ENCODE peak calls at places on chromosomes 7 and 10, in ten cellular contexts. M, G, T, S, U, P, L, H, K and N are unnamed samples.

GRCh38 chr7:921071-921461 is 33.4 kb downstream of the ADAP1 start:
- DNase-seq in U (no peak), K (no peak), T (no peak), M (no peak), G (no peak), P (no peak), L (no peak), S (peak), H (no peak), N (no peak)

GRCh38 chr7:37666026-37666780 is 17.4 kb upstream of the GPR141 start:
- DNase-seq in K (no peak), T (peak), L (no peak), P (no peak), G (peak), S (no peak), H (no peak), M (no peak), U (no peak), N (no peak)

GRCh38 chr7:8295638-8296361 is 33.8 kb upstream of the ICA1 start:
- DNase-seq in G (peak), K (peak), H (no peak), U (peak), T (peak), L (peak), S (no peak), P (peak), M (peak), N (peak)

GRCh38 chr7:14900051-14900450 is 2.5 kb downstream of the DGKB start:
- DNase-seq in S (no peak), K (no peak), T (no peak), H (no peak), U (no peak), M (no peak), P (no peak), G (peak), L (no peak), N (no peak)

GRCh38 chr7:41881313-41882130 is 178.6 kb upstream of the INHBA start:
- DNase-seq in L (no peak), T (no peak), S (peak), P (peak), H (no peak), K (peak), G (peak), U (no peak), M (peak), N (peak)

GRCh38 chr7:143046334-143046935 is 5.7 kb upstream of the OR6V1 start:
- DNase-seq in S (no peak), K (no peak), M (no peak), U (peak), H (no peak), P (no peak), G (no peak), L (no peak), T (no peak), N (no peak)

GRCh38 chr10:50421026-50421719 is 169.9 kb upstream of the ASAH2 start:
- DNase-seq in T (peak), H (no peak), U (peak), S (peak), G (peak), K (no peak), L (peak), P (peak), M (no peak), N (peak)

GRCh38 chr10:118531105-118531851 is 64.2 kb downstream of the PRLHR start:
- DNase-seq in T (no peak), U (no peak), K (no peak), S (no peak), L (no peak), H (no peak), M (no peak), G (no peak), P (no peak), N (no peak)

GRCh38 chr7:27910341-27910740 is 170.4 kb downstream of the TAX1BP1 start:
- DNase-seq in P (no peak), U (no peak), G (no peak), M (no peak), K (no peak), L (peak), T (no peak), H (peak), S (no peak), N (no peak)

GRCh38 chr7:7956531-7957221 is 11.9 kb upstream of the GLCCI1 start:
- DNase-seq in M (no peak), T (no peak), H (no peak), K (no peak), G (peak), P (no peak), U (no peak), L (no peak), S (no peak), N (no peak)

GRCh38 chr7:128404826-128405344 is 4.9 kb downstream of the IMPDH1 start:
- DNase-seq in S (no peak), P (no peak), T (no peak), L (peak), K (no peak), U (no peak), G (no peak), M (no peak), H (no peak), N (no peak)

GRCh38 chr10:86945361-86946214 is 11.8 kb downstream of the MMRN2 start:
- DNase-seq in T (no peak), S (no peak), K (no peak), P (peak), U (peak), L (peak), M (no peak), G (no peak), H (no peak), N (no peak)

GRCh38 chr10:133277993-133278576 is 1.4 kb upstream of the ADAM8 start:
- DNase-seq in T (no peak), U (peak), M (no peak), H (no peak), L (no peak), S (no peak), P (no peak), K (no peak), G (no peak), N (no peak)

GRCh38 chr7:100176096-100176835 is 915 bp downstream of the GPC2 start:
- DNase-seq in S (no peak), P (no peak), L (no peak), M (no peak), K (no peak), T (no peak), G (no peak), U (no peak), H (no peak), N (no peak)

GRCh38 chr7:156475666-156476065 is 164.9 kb upstream of the RNF32 start:
- DNase-seq in M (no peak), P (no peak), H (no peak), T (peak), S (no peak), U (peak), G (peak), L (peak), K (no peak), N (no peak)

GRCh38 chr10:24255907-24256306 is 47.0 kb downstream of the KIAA1217 start:
- DNase-seq in P (no peak), L (peak), U (no peak), G (peak), T (no peak), S (no peak), H (no peak), M (no peak), K (no peak), N (no peak)

GRCh38 chr7:7565746-7566650 is 686 bp upstream of the MIOS start:
- DNase-seq in H (no peak), S (no peak), P (no peak), T (peak), M (no peak), L (peak), U (peak), G (no peak), K (no peak), N (no peak)

GRCh38 chr10:102753724-102754123 is 10.0 kb downstream of the WBP1L start:
- DNase-seq in L (no peak), T (no peak), P (no peak), U (no peak), H (no peak), K (no peak), G (no peak), S (no peak), M (no peak), N (no peak)

GRCh38 chr7:49174396-49174795 is 250.0 kb downstream of the CDC14C start:
- DNase-seq in L (no peak), M (no peak), G (no peak), P (no peak), H (no peak), S (no peak), K (no peak), U (peak), T (no peak), N (no peak)

GRCh38 chr7:2687338-2687869 is 598 bp upstream of the AMZ1 start:
- DNase-seq in K (no peak), S (no peak), L (no peak), T (no peak), M (no peak), P (peak), U (peak), H (no peak), G (peak), N (no peak)

GRCh38 chr10:5540080-5540479 is 15.3 kb downstream of the CALML3 start:
- DNase-seq in G (no peak), S (no peak), L (no peak), K (no peak), P (no peak), T (no peak), U (no peak), H (no peak), M (no peak), N (no peak)

GRCh38 chr7:94509879-94510581 is 421 bp downstream of the CASD1 start:
- DNase-seq in P (peak), T (peak), H (peak), S (peak), G (peak), U (peak), M (peak), L (peak), K (peak), N (peak)

GRCh38 chr7:51827641-51828040 is 511.0 kb upstream of the COBL start:
- DNase-seq in M (no peak), S (no peak), U (no peak), G (no peak), T (no peak), L (no peak), K (no peak), P (no peak), H (no peak), N (no peak)

GRCh38 chr7:51634025-51634424 is 317.4 kb upstream of the COBL start:
- DNase-seq in K (no peak), U (no peak), M (no peak), P (no peak), G (no peak), H (no peak), S (no peak), T (no peak), L (no peak), N (no peak)

GRCh38 chr7:77959080-77959479 is 160.5 kb downstream of the PHTF2 start:
- DNase-seq in K (no peak), L (no peak), S (no peak), M (no peak), H (no peak), P (no peak), U (no peak), G (no peak), T (no peak), N (no peak)

GRCh38 chr7:111780527-111780926 is 218.2 kb upstream of the IMMP2L start:
- DNase-seq in P (no peak), U (no peak), L (no peak), S (no peak), T (no peak), M (no peak), K (no peak), H (no peak), G (no peak), N (no peak)

GRCh38 chr10:49165940-49166803 is 22.0 kb downstream of the TMEM273 start:
- DNase-seq in L (no peak), H (peak), M (no peak), U (no peak), P (no peak), K (no peak), T (no peak), S (no peak), G (no peak), N (no peak)

GRCh38 chr10:97483526-97483925 is 14.7 kb downstream of the MMS19 start:
- DNase-seq in P (no peak), G (peak), M (no peak), S (no peak), L (no peak), U (no peak), T (no peak), K (no peak), H (no peak), N (no peak)

GRCh38 chr10:128422999-128423398 is 296.8 kb upstream of the MKI67 start:
- DNase-seq in G (no peak), H (no peak), M (no peak), U (no peak), S (no peak), L (no peak), P (no peak), T (no peak), K (no peak), N (no peak)

GRCh38 chr7:2932761-2933251 is 88.7 kb upstream of the GNA12 start:
- DNase-seq in L (no peak), K (no peak), M (no peak), P (no peak), H (no peak), U (no peak), T (no peak), G (no peak), S (no peak), N (no peak)

GRCh38 chr10:52194188-52194587 is 119.9 kb upstream of the DKK1 start:
- DNase-seq in G (no peak), K (no peak), T (no peak), M (no peak), U (no peak), L (no peak), P (no peak), H (no peak), S (no peak), N (no peak)